ENCODE peak calls at places on chromosomes 2 and 18, in five cellular contexts. S, P, C, K and G are unnamed samples.

GRCh38 chr18:76338619-76339245 is 156.3 kb downstream of the ZNF516 start:
- DNase-seq in S (no peak), P (no peak), C (no peak), K (no peak), G (no peak)

GRCh38 chr2:85822766-85823165 is 66.0 kb downstream of the ST3GAL5 start:
- DNase-seq in S (no peak), P (no peak), C (no peak), K (no peak), G (no peak)

GRCh38 chr2:183812091-183812490 is 687.8 kb downstream of the NUP35 start:
- DNase-seq in S (no peak), P (peak), C (no peak), K (no peak), G (no peak)

GRCh38 chr2:119468154-119468955 is 36.7 kb downstream of the TMEM37 start:
- DNase-seq in S (peak), P (peak), C (no peak), K (no peak), G (peak)

GRCh38 chr18:58615150-58616132 is 13.4 kb downstream of the ALPK2 start:
- DNase-seq in S (peak), P (no peak), C (no peak), K (no peak), G (no peak)

GRCh38 chr2:38497670-38498037 is 105.1 kb downstream of the HNRNPLL start:
- DNase-seq in S (no peak), P (no peak), C (no peak), K (no peak), G (no peak)

GRCh38 chr2:238336151-238336550 is 15.8 kb downstream of the TRAF3IP1 start:
- DNase-seq in S (no peak), P (peak), C (no peak), K (peak), G (no peak)

GRCh38 chr2:143937563-143938346 is 582.2 kb downstream of the ZEB2 start:
- DNase-seq in S (no peak), P (no peak), C (no peak), K (no peak), G (no peak)

GRCh38 chr2:46299365-46300263 is 2.4 kb downstream of the EPAS1 start:
- DNase-seq in S (peak), P (peak), C (no peak), K (peak), G (peak)

GRCh38 chr2:159497256-159497655 is 119.1 kb downstream of the BAZ2B start:
- DNase-seq in S (peak), P (peak), C (peak), K (peak), G (peak)

GRCh38 chr2:227566012-227566411 is 32.7 kb upstream of the SCYGR2 start:
- DNase-seq in S (no peak), P (no peak), C (no peak), K (no peak), G (no peak)

GRCh38 chr2:189580267-189580661 is 322 bp downstream of the SLC40A1 start:
- DNase-seq in S (no peak), P (peak), C (no peak), K (peak), G (no peak)

GRCh38 chr2:206164261-206164862 is 4.7 kb downstream of the EEF1B2 start:
- DNase-seq in S (peak), P (peak), C (peak), K (no peak), G (peak)

GRCh38 chr2:201470821-201471731 is 19.5 kb downstream of the STRADB start:
- DNase-seq in S (peak), P (peak), C (peak), K (no peak), G (no peak)

GRCh38 chr18:8559612-8560011 is 49.6 kb upstream of the RAB12 start:
- DNase-seq in S (peak), P (peak), C (no peak), K (no peak), G (no peak)

GRCh38 chr18:43396266-43396665 is 119.0 kb upstream of the SYT4 start:
- DNase-seq in S (no peak), P (peak), C (no peak), K (no peak), G (peak)

GRCh38 chr2:36562973-36563532 is 34.9 kb downstream of the FEZ2 start:
- DNase-seq in S (peak), P (peak), C (no peak), K (no peak), G (peak)

GRCh38 chr2:219596954-219597551 is 604 bp upstream of the STK11IP start:
- DNase-seq in S (peak), P (peak), C (no peak), K (no peak), G (peak)

GRCh38 chr2:223774193-223774592 is 63.2 kb downstream of the AP1S3 start:
- DNase-seq in S (no peak), P (no peak), C (no peak), K (no peak), G (no peak)

GRCh38 chr2:223784221-223784772 is 53.1 kb downstream of the AP1S3 start:
- DNase-seq in S (no peak), P (no peak), C (no peak), K (no peak), G (no peak)

GRCh38 chr2:223781560-223781959 is 55.8 kb downstream of the AP1S3 start:
- DNase-seq in S (no peak), P (no peak), C (no peak), K (no peak), G (no peak)

DNA sequence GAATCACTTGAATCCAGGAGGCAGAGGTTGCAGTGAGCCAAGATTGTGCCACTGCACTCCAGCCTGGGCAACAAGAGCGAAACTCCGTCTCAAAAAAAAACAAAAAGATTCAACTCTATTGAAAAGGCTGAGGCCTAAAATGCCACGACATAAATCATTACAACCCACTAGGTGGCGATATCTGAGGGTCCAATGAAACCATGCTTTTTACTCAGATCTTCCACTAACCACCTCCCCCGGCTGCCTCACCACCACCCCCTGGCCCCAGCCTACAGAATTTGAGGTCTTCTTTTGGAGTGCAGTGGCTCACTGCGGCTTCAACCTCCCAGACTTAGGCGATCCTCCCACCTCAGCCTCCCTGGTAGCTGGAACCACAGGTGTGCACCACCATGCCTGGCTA is 57.5 kb downstream of the AP1S3 start:
- DNase-seq in S (peak), P (peak), C (peak), K (no peak), G (peak)
- TF ChIP-seq CTCF in S (peak), P (peak), C (peak), K (no peak), G (peak)

GRCh38 chr2:20418519-20418918 is 28.4 kb upstream of the RHOB start:
- DNase-seq in S (no peak), P (no peak), C (no peak), K (no peak), G (no peak)
- H3K4me3 ChIP-seq in S (no peak), P (no peak), C (no peak), K (no peak), G (no peak)

GRCh38 chr2:25700221-25700660 is 26.9 kb upstream of the DTNB start:
- DNase-seq in S (peak), P (peak), C (no peak), K (no peak), G (peak)

GRCh38 chr2:25699206-25699605 is 25.8 kb upstream of the DTNB start:
- DNase-seq in S (no peak), P (no peak), C (no peak), K (no peak), G (no peak)

GRCh38 chr2:25698752-25699151 is 25.4 kb upstream of the DTNB start:
- DNase-seq in S (peak), P (peak), C (no peak), K (no peak), G (peak)

GRCh38 chr2:25697559-25698341 is 24.4 kb upstream of the DTNB start:
- DNase-seq in S (no peak), P (no peak), C (no peak), K (no peak), G (peak)

DNA sequence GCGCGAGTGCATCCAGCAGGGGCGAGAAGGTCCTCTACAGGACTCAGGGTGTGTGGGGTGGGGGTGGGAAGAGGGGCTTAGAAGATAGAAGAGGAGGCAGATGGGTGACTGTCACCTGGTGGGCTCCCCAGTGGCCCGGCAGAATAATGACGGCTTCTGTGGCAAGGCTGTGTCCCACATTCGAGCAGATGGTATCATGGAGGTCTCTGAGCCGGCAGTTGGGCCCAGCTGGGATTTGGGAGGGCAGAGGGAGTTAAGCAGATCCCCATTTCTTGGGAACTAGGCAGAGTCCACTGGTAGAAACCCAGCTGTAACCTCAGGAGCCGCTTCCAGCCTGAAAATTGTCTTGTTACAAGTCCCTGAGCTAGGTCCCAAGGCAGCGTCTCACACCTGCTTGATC is 28.4 kb upstream of the DTNB start:
- DNase-seq in S (no peak), P (no peak), C (no peak), K (no peak), G (no peak)
- TF ChIP-seq CTCF in S (no peak), P (no peak), C (no peak), K (no peak), G (no peak)

DNA sequence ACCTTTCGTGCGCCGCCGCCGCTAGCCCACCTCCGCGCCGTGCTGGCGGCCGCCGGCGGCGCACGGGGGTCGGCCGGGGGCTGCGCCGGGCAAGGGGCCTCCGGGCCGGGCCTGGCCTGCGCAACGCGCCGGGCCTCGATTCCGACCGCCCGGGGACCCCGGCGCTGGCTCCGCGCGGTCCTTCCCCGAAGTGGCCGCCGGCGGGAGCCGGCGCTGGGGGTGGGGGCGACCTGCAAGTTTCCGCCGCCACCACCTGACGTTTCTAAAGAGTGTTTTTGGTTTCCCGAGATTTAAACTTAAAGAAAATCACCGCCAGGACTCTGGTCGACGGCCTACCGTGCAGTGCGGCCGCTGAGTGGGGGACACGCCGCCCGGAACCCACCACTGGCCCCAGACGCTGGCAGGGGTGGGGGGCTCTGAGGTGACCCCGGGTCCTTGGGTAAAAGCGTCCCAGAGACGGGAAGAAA is 3.8 kb upstream of the GATA6 start:
- DNase-seq in S (no peak), P (no peak), C (no peak), K (no peak), G (no peak)
- H3K4me3 ChIP-seq in S (no peak), P (no peak), C (no peak), K (peak), G (peak)

DNA sequence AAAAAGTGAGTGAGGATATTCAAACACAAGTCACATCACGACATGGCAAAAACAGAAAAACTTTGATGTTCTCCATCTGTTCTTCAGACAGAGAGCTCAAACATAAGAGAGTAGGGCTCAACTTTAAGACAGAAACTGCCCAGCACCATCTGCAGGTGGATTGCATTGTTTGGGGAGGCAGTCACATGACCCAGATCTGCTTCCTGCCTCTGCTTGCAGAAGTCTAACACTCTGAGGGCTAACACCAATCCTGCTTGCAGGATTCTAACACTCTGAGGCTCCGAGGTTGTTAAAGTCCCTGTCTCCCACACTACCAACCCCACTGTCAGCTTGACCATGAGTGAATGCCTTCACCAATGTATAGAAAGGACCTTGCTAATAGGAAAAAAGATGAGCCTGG is 176.8 kb upstream of the CREB1 start:
- DNase-seq in S (peak), P (no peak), C (peak), K (no peak), G (no peak)
- TF ChIP-seq CTCF in S (no peak), P (peak), C (no peak), K (peak), G (no peak)